ENCODE peak calls at places on chromosomes 7 and 10, in six cellular contexts. W is body of pancreas, C is heart left ventricle, H is fibroblast of pulmonary artery, R is Peyer's patch, M is GM12865. U is an unnamed sample.

GRCh38 chr10:98030093-98030821 is at the start of gene CRTAC1:
- DNase-seq in R (no peak), H (peak; percentile 10), W (peak; percentile 71), M (no peak), C (peak; percentile 53), U (no peak)

GRCh38 chr10:97760461-97761257 is 11.1 kb downstream of the SFRP5 start:
- DNase-seq in C (no peak), M (no peak), H (no peak), W (no peak), R (no peak), U (no peak)

GRCh38 chr10:47240173-47240572 is 59.8 kb upstream of the GDF10 start:
- DNase-seq in W (no peak), H (no peak), R (no peak), M (no peak), C (no peak), U (no peak)

GRCh38 chr7:50281680-50282445 is 22.7 kb upstream of the IKZF1 start:
- DNase-seq in M (peak; percentile 87), H (no peak), W (no peak), C (no peak), R (no peak), U (peak; percentile 77)

GRCh38 chr7:28724563-28724962 is 233.6 kb downstream of the TRIL start:
- DNase-seq in H (no peak), W (no peak), M (no peak), R (no peak), C (no peak), U (no peak)

GRCh38 chr10:130003166-130003565 is 39.1 kb upstream of the EBF3 start:
- DNase-seq in W (no peak), C (no peak), H (no peak), R (no peak), M (no peak), U (no peak)

GRCh38 chr10:13219685-13220670 is 14.2 kb downstream of the UCMA start:
- DNase-seq in R (no peak), W (peak; percentile 9), M (peak; percentile 52), H (peak; percentile 15), C (no peak), U (no peak)

GRCh38 chr7:153432056-153432455 is 620.1 kb upstream of the DPP6 start:
- DNase-seq in H (no peak), R (no peak), C (no peak), M (no peak), W (no peak), U (no peak)

GRCh38 chr10:77609781-77610272 is 27.8 kb downstream of the KCNMA1 start:
- DNase-seq in C (no peak), R (no peak), M (peak; percentile 49), H (peak; percentile 58), W (no peak), U (no peak)

GRCh38 chr7:144818516-144818915 is 17.3 kb downstream of the TPK1 start:
- DNase-seq in R (peak; percentile 61), C (no peak), M (peak; percentile 47), W (no peak), H (peak; percentile 26), U (no peak)

GRCh38 chr7:81447351-81447952 is 322.4 kb downstream of the HGF start:
- DNase-seq in W (no peak), H (peak; percentile 83), R (no peak), C (no peak), M (peak; percentile 11), U (no peak)

GRCh38 chr10:14967897-14968296 is 8.7 kb downstream of the MEIG1 start:
- DNase-seq in W (no peak), C (no peak), H (no peak), R (no peak), M (no peak), U (no peak)

GRCh38 chr10:112801748-112802147 is 148.3 kb upstream of the TCF7L2 start:
- DNase-seq in M (no peak), H (no peak), W (no peak), C (no peak), R (no peak), U (no peak)

GRCh38 chr10:120827251-120827875 is 23.8 kb upstream of the WDR11 start:
- DNase-seq in W (no peak), H (no peak), C (no peak), M (no peak), R (no peak), U (peak; percentile 12)

GRCh38 chr10:5776881-5777197 is 36.4 kb downstream of the GDI2 start:
- DNase-seq in C (no peak), W (no peak), M (no peak), H (peak; percentile 69), R (no peak), U (no peak)

GRCh38 chr7:5379576-5379975 is 44.1 kb downstream of the TNRC18 start:
- DNase-seq in H (no peak), C (no peak), W (no peak), R (no peak), M (no peak), U (no peak)

GRCh38 chr7:14604606-14605005 is 297.9 kb downstream of the DGKB start:
- DNase-seq in W (no peak), M (no peak), R (no peak), C (no peak), H (no peak), U (no peak)

GRCh38 chr7:2281556-2281955 is 32.7 kb downstream of the SNX8 start:
- DNase-seq in H (peak; percentile 66), M (no peak), R (no peak), W (peak; percentile 17), C (peak; percentile 49), U (no peak)

GRCh38 chr10:15879663-15880062 is 19.4 kb upstream of the MINDY3 start:
- DNase-seq in C (no peak), W (no peak), M (no peak), H (no peak), R (no peak), U (no peak)

GRCh38 chr7:63925262-63925625 is 73.4 kb upstream of the ZNF722 start:
- DNase-seq in M (no peak), R (no peak), H (no peak), C (no peak), W (peak; percentile 48), U (no peak)

GRCh38 chr10:129712000-129712399 is 245.0 kb downstream of the MGMT start:
- DNase-seq in M (no peak), W (no peak), H (no peak), R (no peak), C (no peak), U (no peak)

GRCh38 chr10:59337254-59337653 is 25.1 kb downstream of the FAM13C start:
- DNase-seq in M (peak; percentile 2), H (peak; percentile 70), C (peak; percentile 29), W (peak; percentile 48), R (no peak), U (no peak)

GRCh38 chr10:114526497-114527238 is 122.4 kb upstream of the AFAP1L2 start:
- DNase-seq in R (peak; percentile 95), C (peak; percentile 68), W (peak; percentile 79), H (peak; percentile 90), M (peak; percentile 95), U (peak; percentile 95)

GRCh38 chr7:4856336-4857056 is 5.3 kb downstream of the PAPOLB start:
- DNase-seq in C (no peak), R (no peak), M (no peak), W (no peak), H (no peak), U (no peak)

GRCh38 chr7:98222533-98223195 is 11.4 kb downstream of the BHLHA15 start:
- DNase-seq in R (no peak), C (no peak), H (no peak), W (no peak), M (no peak), U (no peak)

GRCh38 chr7:110897538-110897937 is 193.4 kb upstream of the LRRN3 start:
- DNase-seq in W (no peak), R (no peak), C (no peak), M (no peak), H (no peak), U (no peak)

GRCh38 chr7:151742713-151743480 is 134.0 kb downstream of the PRKAG2 start:
- DNase-seq in M (no peak), R (no peak), C (no peak), W (no peak), H (no peak), U (no peak)
- H3K4me3 ChIP-seq in M (no peak overlapping the region), R (no peak overlapping the region), C (no peak overlapping the region), W (no peak overlapping the region), H (no peak overlapping the region), U (no peak overlapping the region)

DNA sequence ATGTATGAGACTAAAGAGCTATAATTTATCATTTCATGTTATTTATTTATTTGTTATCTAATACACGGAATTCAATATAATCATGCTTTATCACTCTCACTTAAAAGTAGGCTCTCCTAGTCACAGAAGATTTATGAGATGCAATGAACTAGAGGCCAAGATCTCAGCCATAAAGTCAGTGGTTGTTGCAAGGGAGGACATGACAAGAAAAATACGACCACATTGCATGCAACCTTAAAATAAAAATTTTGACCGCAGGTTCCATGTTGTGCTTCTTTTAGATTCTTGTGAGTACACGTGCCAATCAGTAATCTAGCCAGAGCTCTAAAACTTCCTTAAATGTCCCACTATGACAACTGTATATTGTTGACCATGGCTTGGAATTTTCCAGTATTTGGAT is 75.9 kb upstream of the SP8 start:
- DNase-seq in C (no peak), H (no peak), W (no peak), R (no peak), M (no peak), U (no peak)
- H3K4me3 ChIP-seq in C (no peak overlapping the region), H (no peak overlapping the region), W (no peak overlapping the region), R (no peak overlapping the region), M (no peak overlapping the region), U (no peak overlapping the region)

GRCh38 chr7:27201231-27202017 is 1.5 kb upstream of the HOXA13 start:
- DNase-seq in M (no peak), C (no peak), R (no peak), H (no peak), W (no peak), U (no peak)

GRCh38 chr7:27203378-27203953 is 3.6 kb upstream of the HOXA13 start:
- DNase-seq in R (no peak), C (no peak), W (no peak), H (no peak), M (no peak), U (no peak)

GRCh38 chr7:27202018-27202740 is 2.3 kb upstream of the HOXA13 start:
- DNase-seq in H (no peak), W (no peak), C (no peak), R (no peak), M (no peak), U (no peak)

GRCh38 chr7:27203964-27204594 is 4.2 kb upstream of the HOXA13 start:
- DNase-seq in M (no peak), W (no peak), H (no peak), R (no peak), C (no peak), U (no peak)

GRCh38 chr7:27202741-27203134 is 2.8 kb upstream of the HOXA13 start:
- DNase-seq in W (no peak), R (no peak), H (no peak), C (no peak), M (no peak), U (no peak)
- H3K4me3 ChIP-seq in W (no peak overlapping the region), R (no peak overlapping the region), H (no peak overlapping the region), C (no peak overlapping the region), M (no peak overlapping the region), U (no peak overlapping the region)

DNA sequence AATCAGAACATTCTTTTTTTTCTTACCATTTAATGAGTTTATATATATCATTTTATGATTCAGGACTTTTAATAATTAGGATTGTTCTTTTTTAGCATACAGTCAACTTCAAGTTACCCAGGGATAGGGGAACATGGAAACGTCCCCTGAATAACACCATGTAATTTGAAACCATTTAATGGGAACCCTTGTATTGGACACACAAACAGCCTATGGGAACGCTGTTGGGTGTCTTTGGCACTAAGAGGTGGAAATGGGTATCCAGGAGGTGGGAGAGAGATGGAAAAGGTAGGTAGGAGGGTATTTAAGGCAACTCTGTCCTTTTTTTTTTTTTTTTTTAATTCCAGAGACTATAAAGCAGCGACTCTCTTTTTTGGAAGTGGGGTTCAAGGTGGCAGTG is 2.6 kb downstream of the LUC7L2 start:
- DNase-seq in W (no peak), R (no peak), C (no peak), M (no peak), H (peak; percentile 15), U (no peak)
- H3K4me3 ChIP-seq in W (no peak overlapping the region), R (no peak overlapping the region), C (peak overlapping the region; percentile 90), M (peak overlapping the region; percentile 88), H (peak overlapping the region; percentile 95), U (no peak overlapping the region)